ENCODE peak calls at places on chromosomes 16 and 17, in five cellular contexts. U is MCF 10A; K is activated T-helper 1 cell treated with anti-CD3 and anti-CD28 coated beads, Interleukin-2, amount 50 U/mL, for 16 hours; L is CD4-positive, alpha-beta memory T cell; H is T-helper 17 cell. O is an unnamed sample.

GRCh38 chr16:69187891-69188451 is 1.0 kb downstream of the SNTB2 start:
- DNase-seq in U (peak; percentile 47), K (peak; percentile 16), L (peak; percentile 52), H (peak; percentile 16), O (peak; percentile 43)

GRCh38 chr17:2468270-2468669 is 43.4 kb downstream of the METTL16 start:
- DNase-seq in U (no peak), K (no peak), L (no peak), H (no peak), O (peak; percentile 77)

GRCh38 chr16:27642753-27643152 is 92.8 kb downstream of the KATNIP start:
- DNase-seq in U (peak; percentile 41), K (no peak), L (peak; percentile 3), H (no peak), O (peak; percentile 28)

GRCh38 chr16:56606688-56607618 is 1.4 kb upstream of the MT2A start:
- DNase-seq in U (peak; percentile 99), K (no peak), L (no peak), H (no peak), O (peak; percentile 98)

GRCh38 chr16:51151951-51152663 is 1.0 kb upstream of the SALL1 start:
- DNase-seq in U (no peak), K (no peak), L (no peak), H (no peak), O (peak; percentile 89)

GRCh38 chr17:59435238-59435637 is 103.8 kb downstream of the YPEL2 start:
- DNase-seq in U (peak; percentile 85), K (no peak), L (no peak), H (no peak), O (no peak)

GRCh38 chr17:17236295-17237025 is 508 bp downstream of the FLCN start:
- DNase-seq in U (peak; percentile 17), K (no peak), L (peak; percentile 16), H (no peak), O (peak; percentile 63)

GRCh38 chr16:11774065-11774626 is 22.9 kb downstream of the ZC3H7A start:
- DNase-seq in U (no peak), K (no peak), L (no peak), H (no peak), O (no peak)

GRCh38 chr16:64659863-64660262 is 462.0 kb downstream of the CDH11 start:
- DNase-seq in U (no peak), K (no peak), L (no peak), H (no peak), O (no peak)

GRCh38 chr17:259341-259976 is 78.0 kb upstream of the DOC2B start:
- DNase-seq in U (no peak), K (no peak), L (no peak), H (no peak), O (no peak)

GRCh38 chr17:3875317-3875716 is 17.5 kb downstream of the CAMKK1 start:
- DNase-seq in U (no peak), K (no peak), L (no peak), H (no peak), O (no peak)

GRCh38 chr16:89553733-89554132 is 6.7 kb upstream of the RPL13 start:
- DNase-seq in U (no peak), K (no peak), L (no peak), H (no peak), O (no peak)

GRCh38 chr17:1573932-1574696 is 11.5 kb upstream of the PITPNA start:
- DNase-seq in U (peak; percentile 87), K (peak; percentile 45), L (peak; percentile 44), H (peak; percentile 27), O (peak; percentile 91)

GRCh38 chr17:41613277-41614082 is 913 bp upstream of the KRT16 start:
- DNase-seq in U (no peak), K (no peak), L (no peak), H (no peak), O (no peak)

GRCh38 chr17:28317965-28318758 is 838 bp upstream of the TMEM97 start:
- DNase-seq in U (no peak), K (no peak), L (no peak), H (no peak), O (peak; percentile 17)

GRCh38 chr17:81448442-81448841 is 53.2 kb downstream of the BAHCC1 start:
- DNase-seq in U (no peak), K (no peak), L (no peak), H (no peak), O (no peak)

GRCh38 chr17:60941028-60941427 is 263.4 kb downstream of the BCAS3 start:
- DNase-seq in U (peak; percentile 91), K (no peak), L (no peak), H (no peak), O (peak; percentile 76)

GRCh38 chr17:8954339-8954738 is 11.2 kb downstream of the PIK3R5 start:
- DNase-seq in U (no peak), K (peak; percentile 55), L (peak; percentile 80), H (peak; percentile 74), O (no peak)

GRCh38 chr16:49183911-49184310 is 97.7 kb downstream of the CBLN1 start:
- DNase-seq in U (peak; percentile 47), K (no peak), L (no peak), H (no peak), O (no peak)

GRCh38 chr17:47889734-47890529 is 6.1 kb upstream of the SP2 start:
- DNase-seq in U (peak; percentile 81), K (peak; percentile 85), L (peak; percentile 86), H (peak; percentile 79), O (peak; percentile 71)

GRCh38 chr16:71923941-71924690 is 28.8 kb downstream of the IST1 start:
- DNase-seq in U (peak; percentile 42), K (no peak), L (no peak), H (no peak), O (peak; percentile 76)

GRCh38 chr17:2974347-2974746 is 89.1 kb downstream of the OR1D5 start:
- DNase-seq in U (no peak), K (no peak), L (no peak), H (no peak), O (no peak)

GRCh38 chr16:56600398-56600999 is 7.9 kb upstream of the MT2A start:
- DNase-seq in U (peak; percentile 81), K (no peak), L (peak; percentile 43), H (no peak), O (peak; percentile 49)

GRCh38 chr17:69969897-69970296 is 105.1 kb upstream of the KCNJ16 start:
- DNase-seq in U (no peak), K (no peak), L (no peak), H (no peak), O (no peak)

GRCh38 chr17:14356043-14356637 is 55.3 kb downstream of the HS3ST3B1 start:
- DNase-seq in U (no peak), K (no peak), L (no peak), H (no peak), O (peak; percentile 15)

GRCh38 chr16:13634921-13635320 is 285.0 kb upstream of the ERCC4 start:
- DNase-seq in U (no peak), K (no peak), L (no peak), H (no peak), O (no peak)

GRCh38 chr17:15289285-15290185 is 24.4 kb upstream of the PMP22 start:
- DNase-seq in U (peak; percentile 92), K (no peak), L (no peak), H (no peak), O (peak; percentile 39)

GRCh38 chr16:71344315-71344905 is 14.1 kb upstream of the CALB2 start:
- DNase-seq in U (no peak), K (no peak), L (no peak), H (no peak), O (no peak)

GRCh38 chr17:81053043-81053970 is 18.4 kb downstream of the BAIAP2 start:
- DNase-seq in U (no peak), K (no peak), L (no peak), H (no peak), O (no peak)

GRCh38 chr17:68197997-68198930 is 49.6 kb upstream of the AMZ2 start:
- DNase-seq in U (no peak), K (no peak), L (no peak), H (no peak), O (no peak)

GRCh38 chr16:7246578-7246977 is 86.1 kb upstream of the RBFOX1 start:
- DNase-seq in U (no peak), K (no peak), L (no peak), H (no peak), O (peak; percentile 8)

GRCh38 chr17:77365584-77366186 is 224.9 kb downstream of the SEC14L1 start:
- DNase-seq in U (peak; percentile 77), K (no peak), L (no peak), H (no peak), O (peak; percentile 93)

GRCh38 chr17:49964539-49965521 is 4.2 kb upstream of the DLX4 start:
- DNase-seq in U (no peak), K (no peak), L (no peak), H (no peak), O (no peak)

GRCh38 chr16:88601313-88602036 is 31.3 kb downstream of the ZC3H18 start:
- DNase-seq in U (peak; percentile 1), K (no peak), L (no peak), H (no peak), O (no peak)

GRCh38 chr17:44916781-44917241 is 1.5 kb upstream of the GFAP start:
- DNase-seq in U (peak; percentile 81), K (no peak), L (no peak), H (no peak), O (peak; percentile 88)

GRCh38 chr16:71526111-71526998 is at the start of gene CHST4:
- DNase-seq in U (peak; percentile 70), K (no peak), L (no peak), H (no peak), O (peak; percentile 87)

GRCh38 chr16:77599793-77600415 is 122.4 kb upstream of the NUDT7 start:
- DNase-seq in U (peak; percentile 60), K (no peak), L (no peak), H (no peak), O (peak; percentile 29)

GRCh38 chr17:79114455-79115301 is 40.1 kb downstream of the ENGASE start:
- DNase-seq in U (peak; percentile 44), K (no peak), L (no peak), H (no peak), O (peak; percentile 29)

GRCh38 chr17:9669551-9670008 is 24.3 kb downstream of the USP43 start:
- DNase-seq in U (peak; percentile 6), K (no peak), L (no peak), H (no peak), O (peak; percentile 8)

O was measured in Daoy.